ENCODE peak calls at places on chromosomes 4 and X, in nine cellular contexts. Q is ovary, O is heart left ventricle, G is right lobe of liver, H is sigmoid colon, C is suprapubic skin, Z is esophagus muscularis mucosa, B is uterus, M is thyroid gland. X is an unnamed sample.

GRCh38 chr4:85423414-85423813 is 51.5 kb upstream of the ARHGAP24 start:
- DNase-seq in O (no peak), Z (no peak), M (no peak), Q (no peak), H (no peak), B (no peak), G (no peak), C (no peak), X (no peak)

GRCh38 chr4:92091335-92091734 is 212.4 kb upstream of the GRID2 start:
- DNase-seq in C (no peak), Z (no peak), Q (no peak), M (no peak), O (no peak), G (no peak), B (no peak), H (no peak), X (peak; percentile 32)

GRCh38 chrX:152451731-152451980 is 541 bp upstream of the GABRA3 start:
- DNase-seq in B (no peak), C (no peak), H (no peak), G (no peak), Q (no peak), O (no peak), Z (no peak), M (no peak), X (no peak)

GRCh38 chr4:1447676-1448588 is 41.7 kb upstream of the NKX1-1 start:
- DNase-seq in Z (no peak), O (no peak), C (no peak), B (no peak), G (no peak), H (peak; percentile 37), Q (no peak), M (no peak), X (no peak)

GRCh38 chr4:26613242-26613641 is 29.4 kb downstream of the TBC1D19 start:
- DNase-seq in C (no peak), Q (no peak), G (no peak), O (no peak), Z (no peak), B (no peak), H (no peak), M (no peak), X (no peak)

GRCh38 chrX:29071525-29071924 is 484.3 kb downstream of the IL1RAPL1 start:
- DNase-seq in O (no peak), H (no peak), B (no peak), M (no peak), G (no peak), Q (no peak), C (no peak), Z (no peak), X (no peak)

GRCh38 chr4:41927761-41928499 is 7.3 kb upstream of the TMEM33 start:
- DNase-seq in B (no peak), H (no peak), C (no peak), M (no peak), Z (no peak), O (no peak), Q (no peak), G (no peak), X (no peak)

GRCh38 chrX:48695524-48695875 is 1.0 kb upstream of the SUV39H1 start:
- DNase-seq in Z (no peak), G (no peak), O (no peak), H (no peak), B (no peak), M (peak; percentile 1), Q (no peak), C (no peak), X (no peak)

GRCh38 chr4:12116009-12116542 is 687.4 kb upstream of the HS3ST1 start:
- DNase-seq in H (no peak), C (no peak), B (no peak), Z (no peak), M (no peak), G (no peak), Q (no peak), O (no peak), X (no peak)

GRCh38 chrX:30935985-30936384 is 46.9 kb upstream of the TAB3 start:
- DNase-seq in H (no peak), Z (no peak), M (peak; percentile 4), B (no peak), Q (no peak), C (no peak), G (peak; percentile 32), O (no peak), X (peak; percentile 36)

GRCh38 chrX:103779156-103779555 is 2.5 kb downstream of the PLP1 start:
- DNase-seq in C (no peak), B (no peak), M (peak; percentile 18), H (no peak), Z (no peak), O (no peak), G (no peak), Q (no peak), X (no peak)

GRCh38 chr4:112183252-112183651 is 38.0 kb downstream of the FAM241A start:
- DNase-seq in C (no peak), Q (no peak), B (no peak), H (no peak), M (no peak), O (no peak), Z (no peak), G (no peak), X (no peak)

GRCh38 chrX:134807039-134807729 is 148.9 kb upstream of the PLAC1 start:
- DNase-seq in O (peak; percentile 90), H (peak; percentile 95), C (peak; percentile 92), G (peak; percentile 88), M (peak; percentile 89), B (peak; percentile 93), Z (peak; percentile 93), Q (peak; percentile 87), X (peak; percentile 89)
- TF ChIP-seq POLR2A in O (no peak), H (peak; percentile 42), C (no peak), G (peak; percentile 59), M (peak; percentile 66), B (peak; percentile 53), Z (no peak), Q (peak; percentile 67), X (peak; percentile 56)

GRCh38 chrX:431492-432132 is 44.9 kb upstream of the PPP2R3B start:
- DNase-seq in M (no peak), C (no peak), O (no peak), Q (no peak), Z (no peak), H (no peak), G (no peak), B (no peak), X (no peak)

GRCh38 chrX:431032-431431 is 44.3 kb upstream of the PPP2R3B start:
- DNase-seq in G (no peak), C (no peak), B (no peak), H (peak; percentile 45), O (no peak), Z (no peak), Q (no peak), M (no peak), X (no peak)

GRCh38 chrX:435536-436122 is 48.9 kb upstream of the PPP2R3B start:
- DNase-seq in M (no peak), G (no peak), C (no peak), B (no peak), Q (no peak), O (no peak), H (peak; percentile 46), Z (no peak), X (no peak)

GRCh38 chrX:434946-435345 is 48.2 kb upstream of the PPP2R3B start:
- DNase-seq in M (no peak), H (peak; percentile 27), Q (no peak), C (no peak), G (no peak), Z (no peak), B (no peak), O (no peak), X (no peak)

DNA sequence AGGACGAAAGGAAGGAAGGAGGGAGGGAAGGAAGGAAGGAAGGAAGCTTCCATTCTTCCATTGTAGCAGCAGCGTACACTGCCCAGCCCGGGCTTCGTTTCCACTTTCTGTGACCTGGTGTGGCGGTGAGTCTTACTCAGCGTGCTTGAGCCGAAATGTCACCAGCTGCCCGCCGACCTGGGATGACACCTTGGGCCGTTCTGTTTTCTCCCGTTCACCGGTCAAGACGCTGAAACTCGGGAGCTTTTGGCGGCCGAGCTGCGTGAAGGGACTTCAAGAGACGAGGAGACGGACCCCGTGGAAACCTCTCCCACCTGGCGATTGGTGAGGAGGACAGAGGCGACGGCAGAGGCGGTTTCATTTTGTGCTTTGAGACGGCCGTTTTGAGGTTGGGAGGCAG is 47.1 kb upstream of the PPP2R3B start:
- DNase-seq in C (no peak), M (no peak), H (peak; percentile 53), O (no peak), G (no peak), Z (no peak), Q (no peak), B (no peak), X (no peak)
- TF ChIP-seq POLR2A in C (no peak), M (no peak), H (no peak), O (no peak), G (no peak), Z (no peak), Q (no peak), B (no peak), X (no peak)

GRCh38 chr4:69831646-69832325 is 28.2 kb downstream of the SULT1E1 start:
- DNase-seq in B (no peak), Q (no peak), G (peak; percentile 25), M (no peak), O (peak; percentile 31), H (no peak), Z (no peak), C (no peak), X (no peak)

GRCh38 chr4:69830529-69831269 is 29.2 kb downstream of the SULT1E1 start:
- DNase-seq in C (no peak), M (no peak), G (peak; percentile 48), B (no peak), O (no peak), H (no peak), Q (no peak), Z (no peak), X (peak; percentile 58)

GRCh38 chr4:69831270-69831627 is 28.7 kb downstream of the SULT1E1 start:
- DNase-seq in G (no peak), C (no peak), Z (no peak), H (no peak), B (no peak), Q (no peak), O (no peak), M (no peak), X (no peak)

GRCh38 chr4:69828828-69829227 is 31.1 kb downstream of the SULT1E1 start:
- DNase-seq in O (no peak), Q (no peak), C (no peak), H (no peak), M (no peak), B (no peak), Z (no peak), G (no peak), X (no peak)

DNA sequence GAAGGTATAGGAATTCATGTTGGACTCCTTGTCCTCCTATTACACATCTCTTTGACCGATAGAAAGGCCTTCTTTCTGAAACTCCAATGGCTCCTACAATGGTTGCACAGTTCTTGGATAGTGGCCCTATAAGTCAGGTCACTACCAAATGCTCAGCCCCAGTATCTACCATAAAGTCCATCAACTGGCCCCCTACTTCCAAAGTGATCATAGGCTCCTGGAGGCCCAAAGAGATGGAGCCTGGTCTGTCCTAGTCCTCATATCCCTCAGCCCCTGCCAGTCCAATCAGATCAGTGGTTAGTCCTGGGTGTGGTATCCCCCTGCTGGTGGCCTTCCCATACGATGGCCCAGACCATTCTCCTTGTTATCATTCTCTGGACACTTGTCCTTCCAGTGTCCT is 30.3 kb downstream of the SULT1E1 start:
- DNase-seq in C (no peak), Z (no peak), B (no peak), O (no peak), M (no peak), G (no peak), H (no peak), Q (no peak), X (no peak)
- TF ChIP-seq POLR2A in C (no peak), Z (no peak), B (no peak), O (no peak), M (no peak), G (no peak), H (no peak), Q (no peak), X (no peak)

GRCh38 chrX:71616672-71617529 is 1.4 kb downstream of the CXCR3 start:
- DNase-seq in O (no peak), C (no peak), G (peak; percentile 57), H (no peak), Z (no peak), Q (no peak), B (no peak), M (no peak), X (no peak)
- TF ChIP-seq POLR2A in O (no peak), C (no peak), G (no peak), H (no peak), Z (no peak), Q (no peak), B (no peak), M (no peak), X (no peak)